ENCODE peak calls at places on chromosomes 3 and 15, in nine cellular contexts. One of them, this sample, is unnamed. For H3K4me1, the result is how much of the 10 kb centered on the place peaks cover.

GRCh38 chr15:77025471-77025901 is 30.6 kb downstream of the PSTPIP1 start:
- DNase-seq in K562: no peak
- DNase-seq in esophagus muscularis mucosa: no peak
- DNase-seq in HCT116: no peak
- DNase-seq in upper lobe of left lung: peak
- DNase-seq in body of pancreas: peak
- DNase-seq in prostate gland: no peak
- DNase-seq in A549: no peak
- DNase-seq in transverse colon: no peak
- DNase-seq in this sample: no peak

GRCh38 chr15:98649621-98649995 is 1.3 kb downstream of the IGF1R start:
- DNase-seq in A549: peak
- DNase-seq in esophagus muscularis mucosa: no peak
- DNase-seq in HCT116: no peak
- DNase-seq in prostate gland: no peak
- DNase-seq in upper lobe of left lung: peak
- DNase-seq in body of pancreas: peak
- DNase-seq in transverse colon: peak
- DNase-seq in K562: no peak
- DNase-seq in this sample: no peak

GRCh38 chr15:73930790-73931281 is 4.6 kb downstream of the LOXL1 start:
- DNase-seq in transverse colon: no peak
- DNase-seq in K562: no peak
- DNase-seq in HCT116: no peak
- DNase-seq in esophagus muscularis mucosa: no peak
- DNase-seq in body of pancreas: no peak
- DNase-seq in prostate gland: no peak
- DNase-seq in upper lobe of left lung: no peak
- DNase-seq in A549: no peak
- DNase-seq in this sample: no peak

GRCh38 chr3:60588806-60589205 is 662.4 kb downstream of the FHIT start:
- DNase-seq in K562: no peak
- DNase-seq in esophagus muscularis mucosa: no peak
- DNase-seq in A549: no peak
- DNase-seq in body of pancreas: no peak
- DNase-seq in HCT116: peak
- DNase-seq in prostate gland: no peak
- DNase-seq in transverse colon: no peak
- DNase-seq in upper lobe of left lung: no peak
- DNase-seq in this sample: no peak

GRCh38 chr15:37483779-37484178 is 383.4 kb upstream of the MEIS2 start:
- DNase-seq in HCT116: no peak
- DNase-seq in body of pancreas: no peak
- DNase-seq in A549: no peak
- DNase-seq in transverse colon: no peak
- DNase-seq in esophagus muscularis mucosa: no peak
- DNase-seq in K562: no peak
- DNase-seq in upper lobe of left lung: no peak
- DNase-seq in prostate gland: no peak
- DNase-seq in this sample: no peak

GRCh38 chr15:77617507-77618285 is 15.0 kb downstream of the LINGO1 start:
- DNase-seq in prostate gland: no peak
- DNase-seq in esophagus muscularis mucosa: no peak
- DNase-seq in transverse colon: no peak
- DNase-seq in HCT116: peak
- DNase-seq in upper lobe of left lung: no peak
- DNase-seq in K562: peak
- DNase-seq in body of pancreas: peak
- DNase-seq in A549: peak
- DNase-seq in this sample: no peak

GRCh38 chr15:68775671-68776476 is 44.8 kb downstream of the ANP32A start:
- DNase-seq in HCT116: no peak
- DNase-seq in esophagus muscularis mucosa: no peak
- DNase-seq in A549: no peak
- DNase-seq in K562: no peak
- DNase-seq in transverse colon: peak
- DNase-seq in upper lobe of left lung: no peak
- DNase-seq in body of pancreas: peak
- DNase-seq in prostate gland: no peak
- DNase-seq in this sample: peak

GRCh38 chr3:115698851-115699535 is 75.7 kb downstream of the GAP43 start:
- DNase-seq in transverse colon: no peak
- DNase-seq in A549: no peak
- DNase-seq in K562: no peak
- DNase-seq in esophagus muscularis mucosa: no peak
- DNase-seq in upper lobe of left lung: no peak
- DNase-seq in prostate gland: no peak
- DNase-seq in body of pancreas: no peak
- DNase-seq in HCT116: no peak
- DNase-seq in this sample: no peak

GRCh38 chr3:156307704-156308103 is 187.3 kb downstream of the KCNAB1 start:
- DNase-seq in K562: no peak
- DNase-seq in body of pancreas: peak
- DNase-seq in transverse colon: peak
- DNase-seq in esophagus muscularis mucosa: no peak
- DNase-seq in upper lobe of left lung: no peak
- DNase-seq in A549: no peak
- DNase-seq in prostate gland: no peak
- DNase-seq in HCT116: no peak
- DNase-seq in this sample: peak

GRCh38 chr3:16533928-16534913 is 20.7 kb upstream of the RFTN1 start:
- DNase-seq in body of pancreas: no peak
- DNase-seq in prostate gland: no peak
- DNase-seq in upper lobe of left lung: no peak
- DNase-seq in esophagus muscularis mucosa: no peak
- DNase-seq in HCT116: no peak
- DNase-seq in transverse colon: no peak
- DNase-seq in A549: no peak
- DNase-seq in K562: no peak
- DNase-seq in this sample: no peak

GRCh38 chr15:101135532-101136166 is 116.2 kb downstream of the CHSY1 start:
- DNase-seq in esophagus muscularis mucosa: no peak
- DNase-seq in K562: no peak
- DNase-seq in HCT116: no peak
- DNase-seq in prostate gland: no peak
- DNase-seq in transverse colon: peak
- DNase-seq in body of pancreas: no peak
- DNase-seq in A549: no peak
- DNase-seq in upper lobe of left lung: no peak
- DNase-seq in this sample: no peak

GRCh38 chr15:59340325-59340724 is 32.3 kb downstream of the MYO1E start:
- DNase-seq in upper lobe of left lung: no peak
- DNase-seq in HCT116: no peak
- DNase-seq in prostate gland: no peak
- DNase-seq in K562: no peak
- DNase-seq in A549: no peak
- DNase-seq in esophagus muscularis mucosa: no peak
- DNase-seq in transverse colon: no peak
- DNase-seq in body of pancreas: no peak
- DNase-seq in this sample: no peak

GRCh38 chr15:94265009-94265408 is 33.6 kb downstream of the MCTP2 start:
- DNase-seq in prostate gland: no peak
- DNase-seq in upper lobe of left lung: peak
- DNase-seq in esophagus muscularis mucosa: no peak
- DNase-seq in transverse colon: no peak
- DNase-seq in HCT116: no peak
- DNase-seq in K562: no peak
- DNase-seq in A549: no peak
- DNase-seq in body of pancreas: no peak
- DNase-seq in this sample: no peak

GRCh38 chr3:10627884-10628572 is 122.6 kb upstream of the ATP2B2 start:
- DNase-seq in upper lobe of left lung: no peak
- DNase-seq in transverse colon: no peak
- DNase-seq in body of pancreas: no peak
- DNase-seq in A549: no peak
- DNase-seq in K562: no peak
- DNase-seq in esophagus muscularis mucosa: no peak
- DNase-seq in prostate gland: no peak
- DNase-seq in HCT116: peak
- DNase-seq in this sample: no peak

GRCh38 chr3:187101184-187102072 is 37.9 kb downstream of the RPL39L start:
- DNase-seq in K562: peak
- DNase-seq in A549: peak
- DNase-seq in transverse colon: peak
- DNase-seq in prostate gland: no peak
- DNase-seq in body of pancreas: peak
- DNase-seq in upper lobe of left lung: peak
- DNase-seq in esophagus muscularis mucosa: no peak
- DNase-seq in HCT116: no peak
- DNase-seq in this sample: peak

GRCh38 chr3:41711656-41712055 is 250.2 kb downstream of the ULK4 start:
- DNase-seq in HCT116: no peak
- DNase-seq in esophagus muscularis mucosa: no peak
- DNase-seq in K562: no peak
- DNase-seq in body of pancreas: no peak
- DNase-seq in upper lobe of left lung: no peak
- DNase-seq in transverse colon: no peak
- DNase-seq in A549: no peak
- DNase-seq in prostate gland: no peak
- DNase-seq in this sample: no peak

GRCh38 chr3:41717591-41718093 is 244.3 kb downstream of the ULK4 start:
- DNase-seq in HCT116: no peak
- DNase-seq in esophagus muscularis mucosa: no peak
- DNase-seq in upper lobe of left lung: no peak
- DNase-seq in prostate gland: no peak
- DNase-seq in body of pancreas: no peak
- DNase-seq in A549: no peak
- DNase-seq in transverse colon: no peak
- DNase-seq in K562: no peak
- DNase-seq in this sample: no peak

GRCh38 chr3:41715376-41715775 is 246.5 kb downstream of the ULK4 start:
- DNase-seq in HCT116: no peak
- DNase-seq in prostate gland: no peak
- DNase-seq in body of pancreas: no peak
- DNase-seq in A549: no peak
- DNase-seq in esophagus muscularis mucosa: no peak
- DNase-seq in upper lobe of left lung: no peak
- DNase-seq in transverse colon: no peak
- DNase-seq in K562: no peak
- DNase-seq in this sample: no peak

GRCh38 chr3:41710646-41711388 is 251.1 kb downstream of the ULK4 start:
- DNase-seq in transverse colon: no peak
- DNase-seq in K562: no peak
- DNase-seq in body of pancreas: no peak
- DNase-seq in prostate gland: no peak
- DNase-seq in A549: no peak
- DNase-seq in HCT116: no peak
- DNase-seq in esophagus muscularis mucosa: no peak
- DNase-seq in upper lobe of left lung: no peak
- DNase-seq in this sample: no peak

DNA sequence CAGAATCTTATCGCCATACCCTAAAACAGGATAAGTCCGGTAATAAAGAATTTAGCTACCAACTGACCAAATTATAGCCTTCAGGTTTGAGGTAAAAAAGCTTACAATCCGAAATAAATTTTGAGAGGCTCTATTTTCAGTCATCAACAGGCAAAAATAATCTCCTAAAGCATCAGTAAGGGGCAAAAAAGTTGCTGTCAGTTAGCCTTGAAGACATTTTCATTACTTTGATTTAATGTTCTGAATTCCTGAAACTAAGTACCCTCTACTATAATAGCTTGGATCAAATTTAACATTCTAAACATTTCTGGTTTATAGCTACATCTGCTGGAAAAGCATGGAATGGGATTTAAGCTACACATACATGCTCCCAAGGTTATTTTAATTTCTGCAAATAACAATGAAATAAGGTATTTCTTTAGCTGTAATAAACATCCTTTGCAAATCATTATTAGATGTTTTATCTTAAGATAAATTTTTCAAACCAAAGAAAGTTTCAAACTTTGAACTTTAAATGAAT is 245.5 kb downstream of the ULK4 start:
- DNase-seq in A549: peak
- DNase-seq in K562: no peak
- DNase-seq in body of pancreas: no peak
- DNase-seq in prostate gland: no peak
- DNase-seq in upper lobe of left lung: no peak
- DNase-seq in transverse colon: no peak
- DNase-seq in HCT116: no peak
- DNase-seq in esophagus muscularis mucosa: no peak
- DNase-seq in this sample: no peak
- TF ChIP-seq CTCF in A549: peak
- TF ChIP-seq CTCF in K562: peak
- TF ChIP-seq CTCF in body of pancreas: peak
- TF ChIP-seq CTCF in prostate gland: peak
- TF ChIP-seq CTCF in upper lobe of left lung: peak
- TF ChIP-seq CTCF in transverse colon: peak
- TF ChIP-seq CTCF in HCT116: peak
- TF ChIP-seq CTCF in esophagus muscularis mucosa: peak
- TF ChIP-seq CTCF in this sample: peak

GRCh38 chr15:60370105-60370803 is 27.5 kb downstream of the ANXA2 start:
- DNase-seq in A549: no peak
- DNase-seq in prostate gland: no peak
- DNase-seq in upper lobe of left lung: no peak
- DNase-seq in body of pancreas: no peak
- DNase-seq in esophagus muscularis mucosa: no peak
- DNase-seq in K562: no peak
- DNase-seq in transverse colon: no peak
- DNase-seq in HCT116: no peak
- DNase-seq in this sample: peak
- H3K4me1 ChIP-seq in A549: half or more
- H3K4me1 ChIP-seq in prostate gland: under half
- H3K4me1 ChIP-seq in upper lobe of left lung: half or more
- H3K4me1 ChIP-seq in body of pancreas: half or more
- H3K4me1 ChIP-seq in esophagus muscularis mucosa: half or more
- H3K4me1 ChIP-seq in K562: under half
- H3K4me1 ChIP-seq in transverse colon: half or more
- H3K4me1 ChIP-seq in HCT116: half or more
- H3K4me1 ChIP-seq in this sample: half or more

GRCh38 chr3:21528291-21528690 is 222.7 kb downstream of the ZNF385D start:
- DNase-seq in K562: no peak
- DNase-seq in body of pancreas: no peak
- DNase-seq in esophagus muscularis mucosa: no peak
- DNase-seq in A549: no peak
- DNase-seq in HCT116: no peak
- DNase-seq in transverse colon: no peak
- DNase-seq in upper lobe of left lung: no peak
- DNase-seq in prostate gland: no peak
- DNase-seq in this sample: no peak
- TF ChIP-seq POLR2A in K562: no peak
- TF ChIP-seq POLR2A in body of pancreas: no peak
- TF ChIP-seq POLR2A in esophagus muscularis mucosa: no peak
- TF ChIP-seq POLR2A in A549: no peak
- TF ChIP-seq POLR2A in HCT116: no peak
- TF ChIP-seq POLR2A in transverse colon: no peak
- TF ChIP-seq POLR2A in upper lobe of left lung: no peak
- TF ChIP-seq POLR2A in prostate gland: no peak
- TF ChIP-seq POLR2A in this sample: no peak

DNA sequence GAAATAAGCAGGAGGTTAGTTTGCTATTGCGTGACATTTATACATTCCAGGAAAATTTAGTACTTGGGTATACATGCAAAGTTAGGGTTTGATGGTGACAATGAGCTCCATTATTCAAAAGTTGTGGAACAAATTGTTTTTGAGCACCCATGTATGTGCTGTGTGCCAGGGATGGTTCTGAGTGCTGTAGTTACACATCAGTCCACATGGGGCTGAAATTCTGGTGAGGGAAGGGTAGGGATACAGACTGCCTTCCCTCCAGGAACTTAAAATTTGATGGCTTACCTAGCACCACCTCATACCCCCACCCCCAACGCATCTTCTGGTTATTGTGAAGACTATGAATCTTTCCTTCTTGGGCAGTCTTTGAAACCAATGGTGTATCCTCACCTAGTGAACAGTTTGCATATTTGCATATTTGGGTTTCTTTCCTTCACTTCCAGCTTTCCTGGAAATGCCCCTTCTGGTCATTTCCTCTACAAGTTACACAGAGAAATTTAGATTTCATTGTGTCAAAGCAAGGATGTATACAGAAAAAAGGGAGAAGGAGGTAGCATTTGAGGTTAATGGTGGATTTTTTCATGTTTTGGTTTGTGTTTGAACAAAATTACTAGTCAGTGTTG is 222.0 kb upstream of the IL12A start:
- DNase-seq in HCT116: no peak
- DNase-seq in body of pancreas: no peak
- DNase-seq in prostate gland: no peak
- DNase-seq in transverse colon: no peak
- DNase-seq in K562: peak
- DNase-seq in A549: peak
- DNase-seq in upper lobe of left lung: no peak
- DNase-seq in esophagus muscularis mucosa: no peak
- DNase-seq in this sample: no peak
- TF ChIP-seq CTCF in HCT116: peak
- TF ChIP-seq CTCF in body of pancreas: peak
- TF ChIP-seq CTCF in prostate gland: peak
- TF ChIP-seq CTCF in transverse colon: peak
- TF ChIP-seq CTCF in K562: peak
- TF ChIP-seq CTCF in A549: peak
- TF ChIP-seq CTCF in upper lobe of left lung: peak
- TF ChIP-seq CTCF in esophagus muscularis mucosa: peak
- TF ChIP-seq CTCF in this sample: peak

This sample was measured in adrenal gland.